ENCODE peak calls at places on chromosomes 1 and 21, in eight cellular contexts. A is CD8-positive, alpha-beta T cell; Q is coronary artery; N is pancreas; E is IMR-90; C is epithelial cell of proximal tubule; U is bronchial epithelial cell; D is kidney. T is an unnamed sample.

GRCh38 chr1:205521646-205522150 is 17.2 kb downstream of the CDK18 start:
- DNase-seq in A (no peak), Q (no peak), N (peak), E (no peak), C (no peak), U (no peak), D (no peak), T (no peak)

GRCh38 chr1:181264843-181265242 is 176.3 kb downstream of the IER5 start:
- DNase-seq in A (no peak), Q (no peak), N (no peak), E (no peak), C (no peak), U (no peak), D (no peak), T (no peak)

GRCh38 chr1:182196897-182197546 is 135.5 kb upstream of the ZNF648 start:
- DNase-seq in A (no peak), Q (no peak), N (no peak), E (no peak), C (no peak), U (no peak), D (no peak), T (peak)

GRCh38 chr21:34642211-34643075 is 26.4 kb upstream of the CLIC6 start:
- DNase-seq in A (no peak), Q (peak), N (no peak), E (peak), C (no peak), U (peak), D (no peak), T (no peak)

GRCh38 chr1:56362994-56363770 is 216.2 kb downstream of the PLPP3 start:
- DNase-seq in A (no peak), Q (no peak), N (no peak), E (no peak), C (no peak), U (no peak), D (no peak), T (no peak)

GRCh38 chr1:205313681-205314308 is 7.8 kb downstream of the NUAK2 start:
- DNase-seq in A (peak), Q (no peak), N (no peak), E (peak), C (no peak), U (peak), D (peak), T (peak)

GRCh38 chr1:65059930-65060538 is 88.0 kb upstream of the AK4 start:
- DNase-seq in A (no peak), Q (no peak), N (no peak), E (peak), C (no peak), U (peak), D (no peak), T (peak)

GRCh38 chr1:210597555-210598134 is 268.9 kb downstream of the HHAT start:
- DNase-seq in A (no peak), Q (no peak), N (no peak), E (peak), C (peak), U (peak), D (no peak), T (peak)

GRCh38 chr1:82700476-82700875 is 899.7 kb downstream of the ADGRL2 start:
- DNase-seq in A (no peak), Q (no peak), N (no peak), E (no peak), C (no peak), U (no peak), D (no peak), T (no peak)

GRCh38 chr1:74245168-74245753 is 10.1 kb downstream of the TNNI3K start:
- DNase-seq in A (no peak), Q (no peak), N (no peak), E (no peak), C (no peak), U (no peak), D (no peak), T (no peak)

GRCh38 chr1:11908139-11909021 is 17.8 kb downstream of the KIAA2013 start:
- DNase-seq in A (peak), Q (peak), N (peak), E (peak), C (peak), U (peak), D (peak), T (peak)

GRCh38 chr1:203557958-203558760 is 64.2 kb downstream of the OPTC start:
- DNase-seq in A (no peak), Q (peak), N (no peak), E (peak), C (no peak), U (peak), D (peak), T (peak)

GRCh38 chr1:12130466-12131130 is 36.2 kb upstream of the TNFRSF1B start:
- DNase-seq in A (no peak), Q (peak), N (no peak), E (no peak), C (no peak), U (no peak), D (no peak), T (no peak)

GRCh38 chr1:72000809-72001208 is 281.5 kb downstream of the NEGR1 start:
- DNase-seq in A (no peak), Q (no peak), N (no peak), E (peak), C (no peak), U (peak), D (no peak), T (peak)

GRCh38 chr1:67844988-67845387 is 11.7 kb upstream of the GNG12 start:
- DNase-seq in A (no peak), Q (no peak), N (no peak), E (no peak), C (no peak), U (no peak), D (no peak), T (no peak)

GRCh38 chr21:22343721-22344120 is 1345.5 kb downstream of the NCAM2 start:
- DNase-seq in A (no peak), Q (no peak), N (no peak), E (no peak), C (no peak), U (no peak), D (no peak), T (no peak)

GRCh38 chr1:147238053-147238902 is 4.2 kb upstream of the CHD1L start:
- DNase-seq in A (no peak), Q (no peak), N (no peak), E (no peak), C (no peak), U (peak), D (no peak), T (no peak)
- H3K4me3 ChIP-seq in A (no peak), Q (no peak), N (no peak), E (no peak), C (no peak), U (no peak), D (no peak), T (no peak)

DNA sequence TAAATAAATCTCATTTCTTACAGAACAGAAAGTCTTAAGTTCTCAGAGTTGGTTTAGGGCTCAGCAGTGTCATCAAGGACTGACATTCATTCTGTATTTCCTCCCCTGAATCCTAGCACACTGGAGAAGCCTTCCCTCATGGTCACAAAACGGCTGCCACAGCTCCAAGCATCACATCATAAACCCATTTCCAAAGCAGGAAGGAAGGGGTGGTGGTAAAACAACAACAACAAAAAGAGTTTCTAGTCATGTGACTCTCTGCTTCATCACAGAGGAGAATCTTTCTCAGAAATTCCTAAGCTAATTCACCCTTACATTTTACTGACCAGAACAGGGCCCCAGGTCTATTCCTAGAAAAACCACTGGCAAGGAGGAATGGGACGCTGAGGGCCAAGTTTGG is 210.3 kb downstream of the KAZN start:
- DNase-seq in A (no peak), Q (no peak), N (no peak), E (no peak), C (no peak), U (no peak), D (no peak), T (no peak)
- TF ChIP-seq CTCF in A (no peak), Q (no peak), N (no peak), E (no peak), C (no peak), U (no peak), D (no peak), T (no peak)

GRCh38 chr1:172531412-172531811 is 1.5 kb upstream of the SUCO start:
- DNase-seq in A (no peak), Q (no peak), N (no peak), E (no peak), C (no peak), U (no peak), D (no peak), T (no peak)
- H3K4me3 ChIP-seq in A (peak), Q (peak), N (peak), E (peak), C (peak), U (peak), D (peak), T (peak)

GRCh38 chr1:36864182-36865079 is 169.9 kb downstream of the GRIK3 start:
- DNase-seq in A (no peak), Q (no peak), N (no peak), E (no peak), C (no peak), U (no peak), D (peak), T (no peak)
- TF ChIP-seq CTCF in A (no peak), Q (no peak), N (no peak), E (no peak), C (peak), U (peak), D (no peak), T (no peak)

DNA sequence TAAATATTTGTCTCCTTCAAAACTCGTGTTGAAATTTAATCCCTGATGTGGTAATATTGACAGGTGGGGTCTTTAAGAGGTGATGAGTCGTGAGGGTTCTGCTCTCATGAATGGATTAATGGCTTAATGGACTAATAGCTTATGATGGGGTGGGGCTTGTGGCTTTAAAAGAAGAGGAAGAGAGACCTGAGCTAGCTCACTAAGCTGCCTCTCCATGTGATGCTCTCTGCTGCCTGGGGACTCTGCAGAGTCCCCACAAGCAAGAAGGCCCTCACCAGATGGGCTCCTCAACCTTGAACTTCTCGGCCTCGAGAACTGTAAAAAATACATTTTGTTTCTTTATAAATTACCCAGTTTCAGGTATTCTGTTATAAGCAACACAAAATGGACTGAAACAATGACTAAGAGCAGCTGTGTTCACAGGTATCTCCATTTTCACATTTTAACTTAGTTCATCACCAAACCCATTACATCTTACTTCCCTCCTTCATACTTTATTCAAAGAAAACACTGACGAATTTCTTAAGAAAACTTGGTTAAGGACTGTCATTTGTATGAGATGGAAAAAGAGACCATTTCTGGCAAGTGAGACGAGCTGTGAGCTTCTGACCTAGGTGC is 12.1 kb upstream of the AIM2 start:
- DNase-seq in A (no peak), Q (no peak), N (no peak), E (no peak), C (no peak), U (no peak), D (no peak), T (no peak)
- H3K4me3 ChIP-seq in A (no peak), Q (no peak), N (no peak), E (no peak), C (no peak), U (no peak), D (no peak), T (no peak)

DNA sequence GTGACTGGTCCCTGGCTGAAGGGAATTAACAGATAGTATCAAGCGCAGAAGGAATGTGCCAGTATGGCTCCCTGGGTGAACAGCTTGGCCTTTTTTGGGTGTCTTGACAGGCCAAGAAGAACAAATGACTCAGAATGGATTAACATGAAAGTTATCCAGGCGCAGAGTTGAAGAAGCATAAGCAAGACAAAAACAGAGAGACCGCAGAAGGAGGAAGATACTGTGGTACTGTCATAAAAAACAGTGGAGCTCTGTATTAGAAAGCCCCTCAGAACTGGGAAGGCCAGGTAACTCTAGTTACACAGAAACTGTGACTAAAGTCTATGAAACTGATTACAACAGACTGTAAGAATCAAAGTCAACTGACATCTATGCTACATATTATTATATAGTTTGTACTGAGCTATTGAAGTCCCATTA is 3.8 kb downstream of the RGS1 start:
- DNase-seq in A (no peak), Q (no peak), N (no peak), E (peak), C (no peak), U (peak), D (no peak), T (peak)
- TF ChIP-seq CTCF in A (no peak), Q (no peak), N (no peak), E (no peak), C (no peak), U (no peak), D (no peak), T (no peak)

GRCh38 chr1:47618830-47619229 is 181.0 kb downstream of the FOXD2 start:
- DNase-seq in A (no peak), Q (peak), N (no peak), E (no peak), C (no peak), U (no peak), D (no peak), T (no peak)

GRCh38 chr1:47617381-47618221 is 179.8 kb downstream of the FOXD2 start:
- DNase-seq in A (no peak), Q (peak), N (no peak), E (no peak), C (no peak), U (no peak), D (no peak), T (no peak)

GRCh38 chr1:47618222-47618720 is 180.4 kb downstream of the FOXD2 start:
- DNase-seq in A (no peak), Q (peak), N (no peak), E (no peak), C (no peak), U (no peak), D (peak), T (no peak)

GRCh38 chr1:47616906-47617305 is 179.1 kb downstream of the FOXD2 start:
- DNase-seq in A (no peak), Q (peak), N (no peak), E (no peak), C (no peak), U (no peak), D (no peak), T (no peak)

GRCh38 chr1:47616036-47616435 is 178.2 kb downstream of the FOXD2 start:
- DNase-seq in A (no peak), Q (peak), N (no peak), E (no peak), C (no peak), U (no peak), D (no peak), T (no peak)
- H3K4me3 ChIP-seq in A (no peak), Q (no peak), N (no peak), E (no peak), C (no peak), U (no peak), D (no peak), T (no peak)

GRCh38 chr21:23452384-23453083 is 2154.7 kb downstream of the MRPL39 start:
- DNase-seq in A (no peak), Q (no peak), N (peak), E (no peak), C (peak), U (no peak), D (peak), T (no peak)
- TF ChIP-seq CTCF in A (no peak), Q (no peak), N (no peak), E (no peak), C (peak), U (no peak), D (peak), T (no peak)

T was measured in fibroblast of mammary gland.